ENCODE peak calls at places on chromosomes 1 and 21, in ten cellular contexts. U, B, A, F, V, J, D, R, H and C are unnamed samples.
A peak's percentile ranks its signal among the peaks of the same experiment; 100 is the strongest.

GRCh38 chr1:226064168-226064815 is 1.8 kb downstream of the H3-3A start:
- DNase-seq in U (no peak), B (no peak), A (no peak), F (no peak), V (no peak), J (peak; percentile 23), D (peak; percentile 10), R (no peak), H (peak; percentile 46), C (no peak)

GRCh38 chr1:222823673-222824072 is 8.8 kb downstream of the DISP1 start:
- DNase-seq in U (no peak), B (no peak), A (no peak), F (no peak), V (no peak), J (no peak), D (no peak), R (no peak), H (no peak), C (no peak)

GRCh38 chr1:174161813-174162212 is 2.5 kb downstream of the RABGAP1L start:
- DNase-seq in U (no peak), B (no peak), A (no peak), F (no peak), V (no peak), J (no peak), D (no peak), R (no peak), H (no peak), C (no peak)

GRCh38 chr1:28606771-28607170 is 14.7 kb downstream of the RAB42 start:
- DNase-seq in U (no peak), B (no peak), A (no peak), F (no peak), V (no peak), J (no peak), D (no peak), R (no peak), H (no peak), C (no peak)

GRCh38 chr1:193614817-193615216 is 428.4 kb upstream of the B3GALT2 start:
- DNase-seq in U (no peak), B (no peak), A (no peak), F (no peak), V (no peak), J (peak; percentile 35), D (peak; percentile 60), R (no peak), H (peak; percentile 86), C (no peak)

GRCh38 chr1:71737768-71738167 is 544.6 kb downstream of the NEGR1 start:
- DNase-seq in U (no peak), B (no peak), A (no peak), F (no peak), V (no peak), J (no peak), D (no peak), R (no peak), H (no peak), C (no peak)

GRCh38 chr1:221335161-221336101 is 406.5 kb downstream of the DUSP10 start:
- DNase-seq in U (no peak), B (peak; percentile 23), A (no peak), F (peak; percentile 7), V (no peak), J (peak; percentile 81), D (peak; percentile 92), R (no peak), H (peak; percentile 7), C (no peak)

GRCh38 chr1:220374449-220374848 is 102.2 kb upstream of the RAB3GAP2 start:
- DNase-seq in U (no peak), B (no peak), A (no peak), F (no peak), V (no peak), J (no peak), D (no peak), R (no peak), H (no peak), C (no peak)

GRCh38 chr1:3727042-3727824 is 25.0 kb upstream of the CCDC27 start:
- DNase-seq in U (no peak), B (no peak), A (peak; percentile 62), F (no peak), V (no peak), J (no peak), D (no peak), R (peak; percentile 63), H (peak; percentile 21), C (no peak)

GRCh38 chr1:203492486-203493130 is 1.3 kb upstream of the OPTC start:
- DNase-seq in U (no peak), B (no peak), A (no peak), F (no peak), V (no peak), J (no peak), D (no peak), R (no peak), H (no peak), C (no peak)

GRCh38 chr21:45998276-45998701 is 16.7 kb downstream of the COL6A1 start:
- DNase-seq in U (no peak), B (no peak), A (no peak), F (peak; percentile 3), V (no peak), J (no peak), D (no peak), R (peak; percentile 58), H (no peak), C (peak; percentile 13)

GRCh38 chr1:31258581-31258980 is 18.9 kb upstream of the NKAIN1 start:
- DNase-seq in U (no peak), B (no peak), A (no peak), F (no peak), V (no peak), J (no peak), D (no peak), R (no peak), H (no peak), C (no peak)

GRCh38 chr1:6491480-6491962 is at the start of gene PLEKHG5:
- DNase-seq in U (no peak), B (no peak), A (no peak), F (no peak), V (no peak), J (peak; percentile 84), D (peak; percentile 93), R (no peak), H (peak; percentile 98), C (no peak)

GRCh38 chr1:27356628-27357280 is 10.0 kb downstream of the MAP3K6 start:
- DNase-seq in U (no peak), B (no peak), A (no peak), F (no peak), V (peak; percentile 57), J (no peak), D (no peak), R (no peak), H (peak; percentile 53), C (peak; percentile 42)

GRCh38 chr1:152141971-152142584 is 16.9 kb downstream of the RPTN start:
- DNase-seq in U (no peak), B (peak; percentile 26), A (peak; percentile 61), F (peak; percentile 53), V (peak; percentile 50), J (peak; percentile 69), D (peak; percentile 54), R (no peak), H (peak; percentile 78), C (no peak)

GRCh38 chr1:221742555-221743415 is 896 bp upstream of the DUSP10 start:
- DNase-seq in U (peak; percentile 82), B (peak; percentile 91), A (peak; percentile 76), F (peak; percentile 81), V (peak; percentile 96), J (no peak), D (peak; percentile 74), R (peak; percentile 96), H (peak; percentile 59), C (peak; percentile 77)

GRCh38 chr1:67735806-67736627 is 51.0 kb downstream of the GADD45A start:
- DNase-seq in U (peak; percentile 24), B (peak; percentile 74), A (no peak), F (peak; percentile 81), V (peak; percentile 55), J (peak; percentile 94), D (peak; percentile 97), R (peak; percentile 75), H (peak; percentile 92), C (no peak)

GRCh38 chr1:53577141-53578100 is 118.2 kb downstream of the DMRTB1 start:
- DNase-seq in U (no peak), B (no peak), A (no peak), F (no peak), V (no peak), J (no peak), D (no peak), R (peak; percentile 19), H (no peak), C (no peak)
- TF ChIP-seq CTCF in U (no peak), B (no peak), A (no peak), F (no peak), V (no peak), J (no peak), D (no peak), R (no peak), H (no peak), C (no peak)

GRCh38 chr1:208068908-208069307 is 158.0 kb upstream of the CD34 start:
- DNase-seq in U (no peak), B (no peak), A (no peak), F (no peak), V (no peak), J (no peak), D (no peak), R (no peak), H (no peak), C (no peak)

GRCh38 chr1:208069908-208070307 is 159.0 kb upstream of the CD34 start:
- DNase-seq in U (no peak), B (no peak), A (no peak), F (no peak), V (no peak), J (no peak), D (no peak), R (no peak), H (peak; percentile 18), C (no peak)

GRCh38 chr1:208069317-208069716 is 158.4 kb upstream of the CD34 start:
- DNase-seq in U (no peak), B (no peak), A (no peak), F (no peak), V (no peak), J (no peak), D (no peak), R (no peak), H (no peak), C (no peak)

GRCh38 chr1:208066583-208066982 is 155.7 kb upstream of the CD34 start:
- DNase-seq in U (no peak), B (no peak), A (no peak), F (no peak), V (no peak), J (no peak), D (no peak), R (no peak), H (no peak), C (no peak)

GRCh38 chr1:208068441-208068840 is 157.5 kb upstream of the CD34 start:
- DNase-seq in U (no peak), B (no peak), A (no peak), F (no peak), V (no peak), J (no peak), D (no peak), R (no peak), H (no peak), C (no peak)
- TF ChIP-seq CTCF in U (no peak), B (no peak), A (no peak), F (no peak), V (no peak), J (no peak), D (no peak), R (no peak), H (no peak), C (no peak)

GRCh38 chr1:62732327-62732726 is 44.1 kb upstream of the DOCK7 start:
- DNase-seq in U (no peak), B (no peak), A (no peak), F (no peak), V (no peak), J (no peak), D (no peak), R (no peak), H (no peak), C (no peak)
- TF ChIP-seq CTCF in U (no peak), B (no peak), A (no peak), F (no peak), V (no peak), J (no peak), D (no peak), R (no peak), H (no peak), C (no peak)

GRCh38 chr1:165893507-165893906 is 66.1 kb downstream of the UCK2 start:
- DNase-seq in U (no peak), B (no peak), A (no peak), F (no peak), V (no peak), J (no peak), D (no peak), R (no peak), H (peak; percentile 26), C (no peak)
- TF ChIP-seq CTCF in U (no peak), B (no peak), A (no peak), F (no peak), V (no peak), J (no peak), D (no peak), R (no peak), H (no peak), C (no peak)